ENCODE peak calls at places on chromosomes 11 and 22, in nine cellular contexts. C, R, B, L, J, I, S, M and Y are unnamed samples.

GRCh38 chr11:46338988-46339666 is 8.1 kb upstream of the DGKZ start:
- DNase-seq in M (no peak), S (no peak), B (no peak), L (no peak), C (no peak), I (no peak), J (no peak), R (no peak), Y (no peak)

GRCh38 chr11:46321757-46322156 is 25.5 kb upstream of the DGKZ start:
- DNase-seq in M (no peak), S (no peak), J (no peak), R (no peak), B (no peak), L (no peak), I (no peak), C (no peak), Y (no peak)

GRCh38 chr11:88015170-88015569 is 160.1 kb downstream of the RAB38 start:
- DNase-seq in M (no peak), C (no peak), B (no peak), J (no peak), S (no peak), R (no peak), I (no peak), L (no peak), Y (no peak)

GRCh38 chr11:1924121-1924520 is 4.6 kb downstream of the TNNT3 start:
- DNase-seq in R (no peak), I (peak; percentile 66), J (no peak), S (no peak), B (no peak), L (no peak), C (no peak), M (no peak), Y (peak; percentile 10)

GRCh38 chr22:30204742-30205111 is 41.8 kb downstream of the LIF start:
- DNase-seq in B (no peak), J (no peak), L (no peak), S (no peak), I (peak; percentile 81), C (peak; percentile 67), R (no peak), M (no peak), Y (no peak)

GRCh38 chr22:39503590-39503989 is 1.5 kb downstream of the MIEF1 start:
- DNase-seq in S (no peak), I (no peak), M (no peak), B (no peak), R (no peak), C (no peak), J (no peak), L (no peak), Y (no peak)

GRCh38 chr11:28877366-28877765 is 769.2 kb downstream of the METTL15 start:
- DNase-seq in R (no peak), C (no peak), M (no peak), S (no peak), L (no peak), J (no peak), I (no peak), B (no peak), Y (no peak)

GRCh38 chr11:46348986-46349401 is 1.7 kb downstream of the DGKZ start:
- DNase-seq in C (no peak), R (no peak), I (no peak), J (no peak), M (no peak), L (no peak), B (no peak), S (no peak), Y (no peak)

GRCh38 chr22:18078329-18079041 is 695 bp downstream of the PEX26 start:
- DNase-seq in S (no peak), M (peak; percentile 49), L (no peak), B (peak; percentile 53), C (no peak), J (no peak), R (peak; percentile 34), I (no peak), Y (no peak)

GRCh38 chr22:18077639-18078328 is at the start of gene PEX26:
- DNase-seq in I (peak; percentile 97), R (peak; percentile 92), J (peak; percentile 95), S (peak; percentile 93), B (peak; percentile 95), L (peak; percentile 95), M (peak; percentile 96), C (peak; percentile 98), Y (peak; percentile 97)

GRCh38 chr22:18075101-18075730 is 2.6 kb upstream of the PEX26 start:
- DNase-seq in B (no peak), M (no peak), J (no peak), R (no peak), I (no peak), C (no peak), L (no peak), S (no peak), Y (no peak)

GRCh38 chr22:18077087-18077638 is 627 bp upstream of the PEX26 start:
- DNase-seq in C (no peak), R (no peak), L (no peak), S (no peak), M (no peak), B (no peak), J (no peak), I (no peak), Y (no peak)

DNA sequence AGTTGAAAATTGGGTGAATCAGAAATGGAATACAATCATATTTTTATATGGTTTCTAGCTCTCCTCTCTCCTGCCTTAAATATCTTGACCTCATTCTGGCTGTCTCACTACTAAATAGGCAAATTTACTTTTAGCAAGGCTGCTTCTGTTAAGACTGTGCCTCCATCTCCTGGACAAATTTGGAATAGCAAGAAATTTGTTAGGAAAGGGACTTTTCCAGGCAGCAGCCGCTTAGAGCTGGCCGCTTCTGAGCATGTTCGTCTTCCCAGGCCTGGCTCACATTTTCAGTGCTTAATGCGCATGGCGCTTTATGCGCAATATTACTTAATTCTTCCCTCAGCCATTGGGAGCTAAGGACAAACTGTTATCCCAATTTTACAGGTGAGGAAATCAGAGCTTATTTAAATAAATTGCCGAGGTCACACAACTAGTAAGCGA is 1.7 kb upstream of the PEX26 start:
- DNase-seq in L (peak; percentile 77), J (peak; percentile 53), M (peak; percentile 65), B (peak; percentile 68), S (peak; percentile 94), R (peak; percentile 86), I (no peak), C (peak; percentile 73), Y (no peak)
- TF ChIP-seq POLR2A in L (no peak), J (no peak), M (no peak), B (no peak), S (no peak), R (no peak), I (no peak), C (no peak), Y (no peak)

DNA sequence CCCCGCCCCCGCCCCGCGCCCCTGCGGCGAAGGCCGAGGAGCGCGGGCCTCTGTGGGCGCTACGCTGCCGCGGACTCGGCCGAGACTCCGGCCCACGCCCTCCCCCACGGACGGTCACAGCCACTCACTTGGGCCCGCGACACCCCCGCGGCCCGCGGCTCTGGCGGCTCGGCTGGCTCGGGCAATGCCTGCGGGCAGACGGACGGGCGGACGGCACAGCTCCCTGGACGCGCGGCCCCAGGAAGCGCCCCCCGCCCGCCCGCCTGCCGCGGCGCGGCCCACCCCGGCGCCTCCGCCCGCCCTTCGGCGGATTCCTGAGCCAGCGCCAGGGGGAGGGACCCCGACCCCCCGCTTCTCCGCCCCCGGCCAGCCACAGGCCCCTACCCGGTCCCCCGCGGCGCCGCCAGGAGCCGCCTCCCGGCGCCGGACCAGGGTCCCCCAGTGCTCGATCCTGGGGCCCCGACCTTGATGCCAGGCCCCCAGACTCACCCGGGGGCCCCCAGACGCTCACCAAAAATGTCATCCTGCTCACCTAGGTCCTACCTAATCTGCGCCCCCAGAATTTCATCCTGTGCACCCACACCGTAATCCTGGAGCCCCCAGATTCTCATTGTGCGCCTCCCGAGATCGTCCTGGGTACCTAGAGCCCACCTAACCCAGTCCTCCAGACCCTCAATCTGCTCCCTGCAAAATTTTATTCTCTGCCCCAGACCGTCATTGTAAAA is at the start of gene EFEMP2:
- DNase-seq in I (no peak), J (no peak), R (no peak), L (no peak), S (no peak), M (no peak), B (no peak), C (no peak), Y (peak; percentile 82)
- TF ChIP-seq POLR2A in I (no peak), J (no peak), R (no peak), L (no peak), S (no peak), M (no peak), B (no peak), C (no peak), Y (no peak)

DNA sequence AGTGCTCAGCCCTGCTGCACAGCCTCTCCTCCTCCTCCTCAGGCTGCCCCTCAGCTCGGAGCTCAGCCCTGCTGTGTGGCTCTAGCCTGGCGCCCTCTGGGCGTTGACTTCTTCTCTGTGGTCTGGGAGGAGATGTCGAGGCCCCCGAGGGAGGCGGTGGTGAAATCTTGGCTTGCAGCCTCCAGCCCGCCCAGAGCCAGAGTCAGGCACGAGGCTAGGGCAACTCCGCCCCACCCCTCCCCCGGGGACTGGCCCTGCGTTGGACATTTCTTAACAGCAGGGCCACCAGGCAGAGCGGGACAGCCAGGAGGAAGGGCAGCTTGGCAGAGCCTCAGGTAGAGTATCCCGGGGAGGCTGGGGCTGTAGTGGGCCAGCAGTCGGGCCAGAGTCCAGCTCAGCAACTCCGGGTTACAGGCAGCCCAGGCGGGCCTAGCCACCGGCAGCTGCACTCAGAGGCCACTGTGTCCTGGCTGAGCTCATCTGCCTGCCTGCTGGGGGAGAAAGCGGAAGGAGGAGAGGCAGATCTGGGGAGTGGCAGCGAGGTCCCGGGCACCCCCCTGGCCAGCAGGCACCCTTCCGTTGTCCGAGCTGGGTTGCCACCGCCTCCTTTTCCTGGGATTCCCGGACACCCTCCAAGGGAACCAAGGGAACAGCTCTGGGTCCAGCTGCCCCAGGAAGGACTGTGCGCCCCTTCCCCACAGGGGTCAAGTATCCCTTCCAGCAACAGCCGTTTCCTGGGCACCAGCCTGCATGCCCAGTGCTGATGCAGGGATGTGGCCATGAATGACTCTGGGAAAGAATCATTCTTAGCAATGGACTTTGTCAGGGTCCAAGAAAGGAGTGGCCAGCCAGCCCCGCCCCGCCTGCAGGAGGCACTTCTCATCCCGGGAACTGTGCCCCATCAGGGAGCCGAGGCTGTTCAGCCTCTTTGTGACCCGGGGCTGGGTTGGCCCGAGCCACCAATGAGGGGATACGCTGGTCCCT is at the start of gene ALDH3B1:
- DNase-seq in J (peak; percentile 85), L (peak; percentile 89), C (peak; percentile 67), M (peak; percentile 71), I (peak; percentile 97), R (peak; percentile 73), B (peak; percentile 84), S (peak; percentile 88), Y (peak; percentile 94)
- TF ChIP-seq POLR2A in J (no peak), L (no peak), C (no peak), M (peak; percentile 49), I (peak; percentile 46), R (peak; percentile 62), B (peak; percentile 64), S (peak; percentile 84), Y (peak; percentile 39)

GRCh38 chr11:10931761-10932700 is 74.2 kb upstream of the ZBED5 start:
- DNase-seq in I (no peak), L (no peak), J (peak; percentile 55), M (no peak), C (peak; percentile 74), R (no peak), S (no peak), B (no peak), Y (no peak)

GRCh38 chr11:10932976-10933375 is 75.1 kb upstream of the ZBED5 start:
- DNase-seq in I (no peak), C (no peak), L (no peak), R (no peak), S (no peak), J (no peak), B (no peak), M (no peak), Y (no peak)

GRCh38 chr11:10930224-10930960 is 72.5 kb upstream of the ZBED5 start:
- DNase-seq in S (no peak), I (no peak), B (no peak), C (peak; percentile 36), J (no peak), M (no peak), R (no peak), L (peak; percentile 13), Y (peak; percentile 34)

GRCh38 chr11:10933455-10934292 is 75.8 kb upstream of the ZBED5 start:
- DNase-seq in L (peak; percentile 91), S (peak; percentile 95), C (peak; percentile 96), I (peak; percentile 94), J (peak; percentile 91), B (peak; percentile 92), M (peak; percentile 80), R (peak; percentile 62), Y (peak; percentile 91)

DNA sequence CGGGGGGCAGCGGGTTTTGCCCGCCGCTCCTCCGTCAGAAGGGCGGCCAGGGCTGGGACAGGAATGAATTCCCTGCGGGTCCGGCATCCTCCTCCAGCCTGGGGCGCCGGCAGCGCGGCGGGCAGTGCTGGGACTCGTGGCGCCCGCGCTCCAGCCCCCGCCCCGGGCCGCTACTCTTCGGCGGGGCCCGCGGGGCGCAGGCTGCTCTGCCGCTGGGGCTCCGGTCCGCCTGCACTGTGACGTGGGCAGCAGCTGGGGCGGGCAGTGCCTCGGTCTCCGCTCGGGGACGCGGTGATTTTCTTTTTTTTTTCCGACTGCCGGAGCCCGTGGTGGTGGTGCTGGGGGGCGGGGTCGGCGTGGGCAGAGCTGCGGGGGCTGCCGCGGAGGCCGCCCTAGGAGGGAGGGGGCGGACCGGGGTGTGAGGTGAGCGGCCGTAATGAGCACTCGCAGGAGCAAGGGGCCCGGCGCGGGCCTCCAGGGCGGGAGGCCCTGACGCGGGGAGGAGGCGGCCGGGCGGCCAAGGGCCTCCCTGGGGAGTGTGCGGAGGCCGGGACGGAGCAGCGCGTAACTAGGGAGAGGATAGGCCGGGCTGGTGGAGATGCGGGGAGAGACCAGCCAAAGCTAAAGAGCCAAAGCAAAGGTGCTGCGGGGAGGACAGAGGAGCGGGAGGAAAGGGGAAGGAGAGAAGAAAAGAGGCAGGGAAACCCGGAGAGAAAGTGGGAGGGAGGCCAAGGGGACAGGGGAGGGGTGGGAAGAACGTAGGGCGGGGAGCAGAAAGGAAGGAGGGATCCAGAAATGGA is 73.3 kb upstream of the ZBED5 start:
- DNase-seq in J (peak; percentile 45), M (peak; percentile 41), R (no peak), L (peak; percentile 77), B (peak; percentile 46), S (peak; percentile 48), I (peak; percentile 83), C (peak; percentile 72), Y (peak; percentile 85)
- TF ChIP-seq POLR2A in J (no peak), M (peak; percentile 11), R (no peak), L (no peak), B (no peak), S (no peak), I (peak; percentile 26), C (no peak), Y (peak; percentile 28)